ENCODE peak calls at places on chromosomes 5 and 9, in seven cellular contexts. S is mucosa of descending colon, X is right atrium auricular region, Y is fibroblast of the aortic adventitia, Q is lung, C is fibroblast of lung, D is lower leg skin. T is an unnamed sample.

GRCh38 chr9:114718801-114719221 is 36.8 kb upstream of the TEX48 start:
- DNase-seq in X (no peak), Q (no peak), S (peak), Y (no peak), D (no peak), C (peak), T (no peak)

GRCh38 chr5:131757830-131758519 is 38.8 kb downstream of the FNIP1 start:
- DNase-seq in S (no peak), Y (no peak), D (no peak), C (no peak), Q (no peak), X (no peak), T (no peak)

GRCh38 chr5:41772071-41772470 is 98.2 kb downstream of the OXCT1 start:
- DNase-seq in Y (no peak), C (no peak), X (no peak), Q (no peak), D (no peak), S (no peak), T (no peak)

GRCh38 chr9:1708215-1708614 is 306.9 kb upstream of the SMARCA2 start:
- DNase-seq in D (no peak), C (no peak), Q (no peak), X (no peak), S (no peak), Y (no peak), T (no peak)

GRCh38 chr5:118301696-118302095 is 686.7 kb downstream of the DTWD2 start:
- DNase-seq in S (no peak), Q (no peak), Y (no peak), X (no peak), C (no peak), D (no peak), T (no peak)

GRCh38 chr9:113541019-113541900 is 77.7 kb downstream of the RGS3 start:
- DNase-seq in S (peak), D (no peak), C (peak), Y (peak), Q (peak), X (no peak), T (no peak)

GRCh38 chr5:175718401-175719108 is 60.7 kb downstream of the HRH2 start:
- DNase-seq in Y (peak), S (peak), C (no peak), D (peak), X (no peak), Q (no peak), T (no peak)

GRCh38 chr5:179974946-179975712 is 67.4 kb upstream of the TBC1D9B start:
- DNase-seq in C (no peak), Y (no peak), D (no peak), S (peak), Q (no peak), X (no peak), T (no peak)

GRCh38 chr5:27489701-27490100 is 451.3 kb upstream of the CDH9 start:
- DNase-seq in Q (no peak), X (no peak), Y (no peak), C (no peak), S (no peak), D (no peak), T (no peak)

GRCh38 chr5:157518963-157519362 is 56.6 kb downstream of the ADAM19 start:
- DNase-seq in X (no peak), Q (no peak), C (no peak), D (no peak), S (no peak), Y (no peak), T (no peak)

GRCh38 chr5:157519579-157520253 is 55.9 kb downstream of the ADAM19 start:
- DNase-seq in X (no peak), Q (no peak), D (peak), S (no peak), Y (no peak), C (no peak), T (no peak)

GRCh38 chr5:157521704-157522029 is 53.9 kb downstream of the ADAM19 start:
- DNase-seq in S (no peak), D (no peak), C (no peak), Q (no peak), Y (no peak), X (no peak), T (no peak)

GRCh38 chr5:157523976-157524375 is 51.6 kb downstream of the ADAM19 start:
- DNase-seq in Y (peak), S (no peak), C (peak), X (no peak), D (no peak), Q (no peak), T (no peak)

DNA sequence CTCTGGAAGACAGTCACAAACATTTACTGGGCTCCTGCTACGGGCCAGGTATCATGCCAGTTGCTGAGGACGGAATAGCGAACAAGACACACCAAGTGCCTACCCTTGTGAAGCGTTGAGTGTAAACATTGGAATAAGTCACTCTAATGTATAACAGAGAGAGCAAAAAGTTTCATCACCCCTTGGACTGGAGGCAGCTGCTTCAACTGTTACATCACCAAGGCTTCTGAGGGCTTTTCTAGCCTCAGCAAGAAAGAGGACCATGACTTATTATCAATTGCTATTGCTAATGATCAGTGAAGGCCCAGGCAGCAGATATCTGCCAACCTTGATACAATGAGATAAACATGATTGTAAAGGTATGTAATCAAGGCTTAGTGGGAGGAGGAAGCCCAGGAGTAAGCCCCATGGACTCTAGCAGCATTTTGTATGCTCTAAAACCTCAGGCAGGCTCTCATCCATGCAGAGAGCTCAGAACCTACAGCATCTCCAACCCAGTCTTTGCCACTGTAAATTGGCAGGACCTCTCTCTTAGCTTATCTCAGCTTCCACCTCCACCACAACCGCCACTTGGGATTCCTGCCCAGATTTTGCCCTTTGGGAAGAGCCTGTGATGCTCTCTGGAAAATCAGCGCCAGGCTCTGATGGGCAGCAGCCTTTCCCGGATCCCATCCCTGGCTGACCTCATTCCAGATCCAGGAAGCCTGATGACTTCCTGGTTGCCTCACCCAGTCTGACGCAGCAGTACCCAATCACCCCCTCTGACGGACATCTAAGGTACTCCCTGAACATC is 54.5 kb downstream of the ADAM19 start:
- DNase-seq in Q (peak), S (no peak), X (peak), D (peak), Y (peak), C (peak), T (no peak)
- TF ChIP-seq CTCF in Q (no peak), S (no peak), X (no peak), D (no peak), Y (peak), C (peak), T (no peak)

DNA sequence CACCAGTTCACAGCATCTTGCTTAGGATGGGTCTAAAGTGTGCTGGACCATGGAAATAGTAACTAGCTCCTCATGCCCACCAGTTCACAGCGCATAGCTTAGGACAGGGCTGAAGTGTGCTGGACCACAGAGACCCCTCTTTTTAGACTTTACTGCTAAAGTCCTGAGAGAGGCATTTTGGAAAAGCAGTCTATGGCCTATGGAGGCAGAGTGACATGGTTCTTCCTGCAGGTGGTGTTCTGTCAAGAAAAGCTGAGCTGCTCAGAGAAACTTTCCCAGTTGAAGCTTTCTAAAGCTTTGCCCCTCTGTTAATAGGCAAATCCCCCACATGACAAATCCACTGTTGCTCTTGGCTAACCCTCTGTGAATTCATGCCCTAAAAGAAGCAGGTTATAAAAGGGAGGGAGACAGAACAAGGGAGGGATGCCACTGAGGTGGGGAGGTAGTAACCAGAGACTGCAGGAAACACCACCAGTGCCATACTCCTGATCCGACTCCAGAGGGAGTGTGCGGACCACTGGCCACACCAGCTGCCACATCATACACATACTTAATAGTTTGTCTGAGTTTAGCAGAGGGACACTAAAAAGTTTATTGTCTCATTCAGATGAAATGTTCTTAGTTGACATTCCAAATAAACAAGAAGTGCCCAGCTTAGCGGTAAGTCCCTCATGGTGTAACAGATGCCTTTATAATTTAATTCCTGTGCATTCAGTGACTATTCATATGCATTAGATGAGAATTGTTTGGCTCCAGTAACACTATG is 236.1 kb upstream of the NFIL3 start:
- DNase-seq in Q (no peak), C (peak), D (no peak), Y (peak), S (no peak), X (peak), T (no peak)
- TF ChIP-seq CTCF in Q (peak), C (peak), D (no peak), Y (peak), S (peak), X (no peak), T (peak)

DNA sequence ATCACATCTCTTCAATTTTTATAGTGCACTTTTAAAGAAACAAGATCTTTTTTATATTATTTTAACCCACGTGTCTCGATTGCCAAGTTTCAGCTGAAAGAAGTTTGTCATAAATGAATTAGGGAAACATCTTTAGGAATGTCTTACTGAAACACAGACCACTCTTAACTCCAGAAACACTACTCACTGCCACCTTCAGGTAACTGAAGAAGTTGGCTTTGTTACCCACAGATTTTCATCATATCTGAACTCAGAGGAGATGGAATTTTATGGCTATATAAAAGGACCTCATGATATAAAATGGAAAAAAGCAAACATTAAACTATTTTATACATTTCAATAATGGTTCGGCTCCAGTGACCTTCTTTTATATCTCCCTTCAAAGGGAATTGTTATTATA is 158.0 kb downstream of the SEMA5A start:
- DNase-seq in Q (no peak), S (no peak), C (no peak), X (no peak), D (no peak), Y (peak), T (no peak)
- TF ChIP-seq CTCF in Q (no peak), S (no peak), C (no peak), X (no peak), D (no peak), Y (peak), T (no peak)

DNA sequence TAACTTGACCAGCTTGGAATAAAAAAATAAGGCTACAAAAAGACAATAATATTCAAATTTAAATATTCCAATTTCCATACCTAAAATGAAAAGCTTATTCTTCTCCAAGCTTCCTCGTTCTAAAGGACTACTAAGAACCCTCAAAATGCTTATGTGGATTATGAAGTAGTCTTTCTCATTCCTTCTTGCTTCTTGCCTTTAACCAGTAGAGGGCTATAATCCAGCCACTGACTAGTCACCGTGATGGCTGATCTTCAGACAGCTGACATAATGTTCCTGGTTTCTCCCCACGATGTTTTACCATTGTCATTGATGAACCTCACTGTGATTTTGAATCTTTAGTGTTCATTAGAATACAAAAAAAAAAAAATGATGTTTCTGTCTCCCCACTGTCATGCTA is 515.3 kb downstream of the TLE1 start:
- DNase-seq in D (no peak), Q (no peak), S (no peak), X (no peak), C (no peak), Y (no peak), T (no peak)
- TF ChIP-seq CTCF in D (no peak), Q (no peak), S (no peak), X (no peak), C (no peak), Y (no peak), T (no peak)

GRCh38 chr9:136242908-136243525 is 2.6 kb downstream of the QSOX2 start:
- DNase-seq in S (no peak), C (no peak), Q (no peak), D (no peak), X (no peak), Y (no peak), T (no peak)
- TF ChIP-seq CTCF in S (no peak), C (no peak), Q (no peak), D (no peak), X (no peak), Y (no peak), T (no peak)

DNA sequence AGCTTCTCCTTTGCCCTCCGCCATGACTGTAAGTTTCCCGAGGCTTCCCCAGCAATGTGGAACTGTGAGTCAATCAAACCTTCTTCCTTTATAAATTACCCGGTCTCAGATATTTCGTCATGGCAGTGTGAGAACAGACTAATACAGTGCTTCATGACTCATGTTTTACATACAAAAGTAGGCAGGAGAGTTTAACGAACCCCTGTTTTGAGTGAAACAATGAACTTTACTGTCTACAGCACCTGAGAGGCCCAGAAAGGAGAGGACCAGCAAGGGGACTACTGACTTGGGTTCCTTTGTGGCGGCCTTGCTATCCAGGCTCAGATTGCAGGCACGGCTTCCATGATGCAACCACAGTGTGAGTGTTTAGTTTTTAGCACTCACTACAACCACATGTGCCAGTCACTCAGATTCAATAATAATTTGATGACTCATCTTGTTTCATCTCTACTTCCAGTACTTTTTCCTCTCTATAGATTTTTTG is 139.1 kb upstream of the CLINT1 start:
- DNase-seq in Y (no peak), C (peak), Q (no peak), X (no peak), D (no peak), S (no peak), T (no peak)
- TF ChIP-seq CTCF in Y (no peak), C (no peak), Q (no peak), X (no peak), D (no peak), S (no peak), T (no peak)

DNA sequence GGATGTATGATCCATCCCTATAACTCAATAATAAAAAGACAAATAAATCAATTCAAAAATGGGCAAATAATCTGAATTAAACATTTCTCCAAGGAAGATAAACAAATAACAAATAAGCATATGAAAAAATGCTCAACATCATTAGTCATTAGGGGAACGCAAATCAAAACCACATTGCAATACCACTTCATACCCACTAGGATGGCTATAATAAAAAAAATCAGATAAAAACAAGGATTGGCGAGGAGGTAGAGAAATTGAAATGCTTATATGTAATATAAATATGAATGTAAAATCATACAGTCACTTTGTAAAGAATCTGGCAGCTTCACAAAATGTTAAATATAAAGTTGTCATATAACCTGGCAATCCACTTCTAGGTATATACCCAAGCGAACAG is 52.3 kb upstream of the TBCA start:
- DNase-seq in Y (no peak), C (no peak), D (no peak), S (no peak), Q (no peak), X (no peak), T (no peak)
- TF ChIP-seq CTCF in Y (peak), C (peak), D (no peak), S (no peak), Q (no peak), X (no peak), T (peak)

GRCh38 chr5:178551059-178551458 is 39.1 kb downstream of the COL23A1 start:
- DNase-seq in S (no peak), X (no peak), Y (peak), D (no peak), C (peak), Q (no peak), T (no peak)
- TF ChIP-seq CTCF in S (no peak), X (peak), Y (peak), D (no peak), C (peak), Q (no peak), T (peak)

GRCh38 chr5:36363101-36363500 is 61.4 kb upstream of the RANBP3L start:
- DNase-seq in X (no peak), C (peak), Y (peak), D (no peak), Q (no peak), S (no peak), T (no peak)
- TF ChIP-seq CTCF in X (no peak), C (no peak), Y (peak), D (no peak), Q (no peak), S (no peak), T (no peak)

GRCh38 chr9:130138791-130139190 is 33.4 kb upstream of the NCS1 start:
- DNase-seq in D (no peak), S (peak), X (peak), Q (peak), Y (peak), C (peak), T (no peak)
- TF ChIP-seq CTCF in D (no peak), S (no peak), X (no peak), Q (no peak), Y (no peak), C (no peak), T (no peak)